ENCODE peak calls at places on chromosomes 1 and 21, in seven cellular contexts. S is neural crest cell; H is HFFc6; L is uterus; A is CD8-positive, alpha-beta T cell; D is glutamatergic neuron; N is suprapubic skin. W is an unnamed sample.

GRCh38 chr1:67382292-67382691 is 47.9 kb downstream of the SERBP1 start:
- DNase-seq in S (no peak), H (no peak), L (no peak), A (no peak), D (no peak), N (no peak), W (no peak)

GRCh38 chr1:160674415-160674814 is 27.6 kb upstream of the SLAMF1 start:
- DNase-seq in S (no peak), H (no peak), L (no peak), A (no peak), D (no peak), N (no peak), W (no peak)

GRCh38 chr1:89065077-89065868 is at the start of gene GBP1:
- DNase-seq in S (no peak), H (peak), L (no peak), A (no peak), D (no peak), N (no peak), W (no peak)

GRCh38 chr1:167043752-167044488 is 46.3 kb downstream of the GPA33 start:
- DNase-seq in S (no peak), H (no peak), L (peak), A (peak), D (no peak), N (no peak), W (no peak)

GRCh38 chr21:38843806-38844479 is 38.2 kb downstream of the ETS2 start:
- DNase-seq in S (no peak), H (peak), L (no peak), A (no peak), D (no peak), N (no peak), W (no peak)

GRCh38 chr1:231690072-231690471 is 63.5 kb downstream of the DISC1 start:
- DNase-seq in S (no peak), H (no peak), L (no peak), A (no peak), D (no peak), N (no peak), W (no peak)

GRCh38 chr1:168654198-168654910 is 74.7 kb downstream of the DPT start:
- DNase-seq in S (no peak), H (no peak), L (no peak), A (no peak), D (no peak), N (no peak), W (no peak)

GRCh38 chr1:92503926-92504750 is 17.4 kb upstream of the GFI1 start:
- DNase-seq in S (no peak), H (peak), L (no peak), A (no peak), D (no peak), N (no peak), W (no peak)

GRCh38 chr1:243924588-243925349 is 74.7 kb upstream of the AKT3 start:
- DNase-seq in S (no peak), H (peak), L (no peak), A (no peak), D (no peak), N (no peak), W (no peak)

GRCh38 chr1:101440484-101440883 is 203.7 kb downstream of the S1PR1 start:
- DNase-seq in S (no peak), H (no peak), L (no peak), A (no peak), D (no peak), N (no peak), W (no peak)

GRCh38 chr1:7549693-7550161 is 221.4 kb upstream of the VAMP3 start:
- DNase-seq in S (no peak), H (no peak), L (no peak), A (no peak), D (peak), N (no peak), W (no peak)

GRCh38 chr1:35588197-35588910 is 15.2 kb downstream of the TFAP2E start:
- DNase-seq in S (no peak), H (no peak), L (no peak), A (no peak), D (no peak), N (no peak), W (no peak)

GRCh38 chr1:173210273-173210672 is 3.1 kb upstream of the TNFSF4 start:
- DNase-seq in S (no peak), H (no peak), L (no peak), A (no peak), D (no peak), N (no peak), W (no peak)

GRCh38 chr1:39159224-39160036 is 45.1 kb upstream of the MACF1 start:
- DNase-seq in S (no peak), H (no peak), L (no peak), A (no peak), D (no peak), N (no peak), W (no peak)

GRCh38 chr1:39154553-39155361 is 49.7 kb upstream of the MACF1 start:
- DNase-seq in S (no peak), H (peak), L (peak), A (no peak), D (no peak), N (peak), W (no peak)

GRCh38 chr1:39160703-39161102 is 43.8 kb upstream of the MACF1 start:
- DNase-seq in S (no peak), H (no peak), L (no peak), A (no peak), D (no peak), N (no peak), W (no peak)

GRCh38 chr1:39157304-39157703 is 47.2 kb upstream of the MACF1 start:
- DNase-seq in S (no peak), H (no peak), L (no peak), A (no peak), D (no peak), N (no peak), W (no peak)

GRCh38 chr1:39158330-39159086 is 46.0 kb upstream of the MACF1 start:
- DNase-seq in S (no peak), H (no peak), L (no peak), A (no peak), D (peak), N (no peak), W (peak)
- TF ChIP-seq CTCF in S (no peak), H (no peak), L (no peak), A (no peak), D (no peak), N (no peak), W (no peak)

DNA sequence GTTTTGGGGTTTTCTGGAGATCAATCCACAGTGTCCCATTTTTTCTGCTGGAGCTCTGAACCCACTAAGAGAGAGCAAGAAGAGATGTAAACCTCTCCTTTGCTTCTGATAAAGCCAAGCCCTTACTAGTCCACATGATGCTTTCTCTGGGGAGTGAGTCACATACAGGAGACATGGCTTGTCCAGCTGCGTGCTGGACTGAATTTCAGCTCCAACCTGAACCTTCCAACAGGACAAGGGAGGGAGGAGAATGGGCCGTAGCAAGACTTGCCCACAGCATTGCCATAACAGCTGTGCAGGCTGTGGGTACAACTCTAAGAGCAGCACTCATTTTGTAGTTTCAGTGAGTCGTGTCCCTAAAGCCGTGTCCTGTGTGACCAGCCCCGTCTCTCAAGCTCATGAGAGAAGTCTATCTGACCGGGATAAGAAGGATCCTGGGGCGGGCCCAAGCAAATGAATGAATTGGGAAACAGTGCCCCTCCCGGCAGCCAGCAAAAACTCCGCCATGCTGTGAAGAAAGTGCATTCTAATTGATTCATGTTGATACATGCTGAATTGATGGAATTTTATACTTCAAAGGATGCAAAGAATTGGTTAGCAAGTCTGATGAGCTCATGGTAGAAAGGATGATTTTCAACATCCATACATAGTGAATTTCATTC is 195.2 kb downstream of the GABPA start:
- DNase-seq in S (no peak), H (peak), L (no peak), A (no peak), D (no peak), N (no peak), W (no peak)
- TF ChIP-seq CTCF in S (no peak), H (no peak), L (no peak), A (no peak), D (no peak), N (no peak), W (no peak)

GRCh38 chr1:153272186-153272585 is 12.7 kb downstream of the LORICRIN start:
- DNase-seq in S (no peak), H (no peak), L (no peak), A (no peak), D (no peak), N (no peak), W (no peak)

GRCh38 chr1:153277852-153278251 is 18.4 kb downstream of the LORICRIN start:
- DNase-seq in S (no peak), H (no peak), L (no peak), A (peak), D (no peak), N (no peak), W (peak)
- TF ChIP-seq CTCF in S (peak), H (peak), L (no peak), A (peak), D (peak), N (peak), W (peak)

GRCh38 chr1:237570530-237570929 is 320.2 kb downstream of the ZP4 start:
- DNase-seq in S (no peak), H (no peak), L (no peak), A (no peak), D (no peak), N (no peak), W (no peak)
- TF ChIP-seq CTCF in S (peak), H (peak), L (no peak), A (no peak), D (peak), N (no peak), W (peak)